ENCODE peak calls at places on chromosomes 3 and 15, in seven cellular contexts. J is aorta, H is pancreas, F is uterus, Y is bronchial epithelial cell, E is GM06990, T is MM.1S. C is an unnamed sample. For H3K36me3, the result is how much of the 10 kb centered on the place peaks cover.

GRCh38 chr3:52372822-52373504 is 56.8 kb downstream of the DNAH1 start:
- DNase-seq in J (peak), H (no peak), F (no peak), Y (no peak), E (peak), T (no peak), C (no peak)

GRCh38 chr3:172354931-172355499 is 93.2 kb downstream of the GHSR start:
- DNase-seq in J (no peak), H (no peak), F (no peak), Y (no peak), E (no peak), T (no peak), C (no peak)

GRCh38 chr3:197392961-197393360 is 94.5 kb upstream of the DLG1 start:
- DNase-seq in J (no peak), H (no peak), F (no peak), Y (no peak), E (no peak), T (no peak), C (no peak)

GRCh38 chr3:39907981-39908380 is 98.6 kb downstream of the MYRIP start:
- DNase-seq in J (peak), H (no peak), F (peak), Y (no peak), E (no peak), T (no peak), C (peak)

GRCh38 chr3:127206154-127206553 is 13.2 kb downstream of the PRR23E start:
- DNase-seq in J (no peak), H (no peak), F (no peak), Y (no peak), E (no peak), T (no peak), C (no peak)

GRCh38 chr3:124631727-124632126 is 98.5 kb upstream of the UMPS start:
- DNase-seq in J (no peak), H (peak), F (no peak), Y (no peak), E (no peak), T (no peak), C (no peak)

GRCh38 chr15:98795980-98796379 is 147.6 kb downstream of the IGF1R start:
- DNase-seq in J (no peak), H (no peak), F (no peak), Y (no peak), E (no peak), T (no peak), C (no peak)

GRCh38 chr3:61848885-61849284 is 287.5 kb downstream of the PTPRG start:
- DNase-seq in J (no peak), H (no peak), F (peak), Y (no peak), E (no peak), T (no peak), C (no peak)

GRCh38 chr15:40550381-40551037 is 14.3 kb downstream of the CCDC32 start:
- DNase-seq in J (no peak), H (no peak), F (no peak), Y (no peak), E (peak), T (peak), C (no peak)

GRCh38 chr3:42742259-42742658 is 30.8 kb downstream of the CCDC13 start:
- DNase-seq in J (no peak), H (no peak), F (no peak), Y (no peak), E (no peak), T (no peak), C (no peak)

GRCh38 chr3:2536575-2536974 is 437.9 kb downstream of the CNTN4 start:
- DNase-seq in J (no peak), H (no peak), F (no peak), Y (no peak), E (no peak), T (no peak), C (no peak)

GRCh38 chr3:196150481-196150880 is 60.7 kb downstream of the ZDHHC19 start:
- DNase-seq in J (peak), H (no peak), F (no peak), Y (no peak), E (no peak), T (no peak), C (peak)

GRCh38 chr15:77391372-77391951 is 28.4 kb downstream of the PEAK1 start:
- DNase-seq in J (no peak), H (no peak), F (no peak), Y (no peak), E (no peak), T (no peak), C (no peak)

GRCh38 chr15:90184786-90185704 is 16.1 kb upstream of the SEMA4B start:
- DNase-seq in J (peak), H (peak), F (peak), Y (peak), E (peak), T (peak), C (peak)

GRCh38 chr3:73765878-73766564 is 141.3 kb upstream of the PDZRN3 start:
- DNase-seq in J (no peak), H (no peak), F (no peak), Y (no peak), E (no peak), T (no peak), C (no peak)

GRCh38 chr3:106068386-106068785 is 199.6 kb upstream of the CBLB start:
- DNase-seq in J (no peak), H (no peak), F (no peak), Y (no peak), E (no peak), T (no peak), C (no peak)

DNA sequence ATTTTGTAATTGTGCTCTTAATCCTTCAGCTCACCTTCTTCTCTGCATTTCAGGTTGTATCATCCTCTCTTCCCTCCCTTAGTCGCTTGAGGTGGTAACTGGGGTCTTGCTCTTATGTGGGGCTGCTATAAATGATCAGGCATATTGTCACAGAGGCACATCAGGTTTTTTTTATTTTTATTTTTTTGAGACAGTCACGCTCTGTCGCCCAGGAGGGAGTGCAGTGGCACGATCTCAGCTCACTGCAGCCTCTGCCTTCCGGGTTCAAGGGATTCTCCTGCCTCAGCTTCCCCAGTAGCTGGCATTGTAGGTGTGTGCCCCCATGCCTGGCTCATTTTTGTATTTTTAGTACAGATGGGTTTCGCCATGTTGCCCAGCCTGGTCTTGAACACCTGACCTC is 9.9 kb downstream of the CDV3 start:
- DNase-seq in J (no peak), H (no peak), F (no peak), Y (no peak), E (no peak), T (no peak), C (no peak)
- H3K36me3 ChIP-seq in J (under half), H (under half), F (under half), Y (under half), E (under half), T (under half), C (half or more)

DNA sequence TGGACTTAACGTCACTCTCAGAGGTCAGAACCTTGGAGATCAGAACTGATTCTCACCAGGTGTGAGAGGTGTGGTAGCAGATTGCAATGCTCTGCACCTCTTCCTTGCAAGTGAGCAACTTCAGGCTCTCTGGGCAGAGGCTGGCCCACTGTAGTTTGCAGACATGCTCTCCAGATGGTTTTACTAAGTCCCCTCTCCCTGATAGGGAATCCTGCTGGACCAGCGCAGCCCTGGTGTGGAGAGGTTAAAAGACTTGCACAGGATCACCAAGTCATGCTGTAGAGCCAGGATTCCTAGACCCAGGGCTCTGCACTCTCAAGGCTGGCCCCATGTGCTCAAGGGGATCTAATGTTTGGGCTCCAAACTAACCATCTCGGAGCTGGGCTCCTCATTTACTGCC is 62.2 kb downstream of the RPL39L start:
- DNase-seq in J (no peak), H (no peak), F (no peak), Y (no peak), E (no peak), T (no peak), C (no peak)
- H3K36me3 ChIP-seq in J (under half), H (under half), F (under half), Y (under half), E (under half), T (under half), C (under half)

GRCh38 chr15:42444415-42445063 is 46.4 kb downstream of the ZNF106 start:
- DNase-seq in J (no peak), H (no peak), F (no peak), Y (no peak), E (no peak), T (no peak), C (no peak)

GRCh38 chr15:42450434-42450790 is 40.5 kb downstream of the ZNF106 start:
- DNase-seq in J (no peak), H (no peak), F (no peak), Y (no peak), E (no peak), T (no peak), C (no peak)

GRCh38 chr15:42448281-42448680 is 42.7 kb downstream of the ZNF106 start:
- DNase-seq in J (no peak), H (no peak), F (no peak), Y (no peak), E (no peak), T (no peak), C (no peak)

GRCh38 chr15:42449770-42450433 is 41.0 kb downstream of the ZNF106 start:
- DNase-seq in J (no peak), H (no peak), F (no peak), Y (no peak), E (no peak), T (no peak), C (no peak)

GRCh38 chr15:42447599-42447998 is 43.3 kb downstream of the ZNF106 start:
- DNase-seq in J (no peak), H (no peak), F (no peak), Y (no peak), E (no peak), T (no peak), C (no peak)
- H3K36me3 ChIP-seq in J (under half), H (under half), F (under half), Y (under half), E (under half), T (under half), C (half or more)

GRCh38 chr3:154274345-154274744 is 49.9 kb downstream of the DHX36 start:
- DNase-seq in J (no peak), H (no peak), F (no peak), Y (no peak), E (no peak), T (no peak), C (no peak)
- H3K36me3 ChIP-seq in J (under half), H (under half), F (under half), Y (under half), E (under half), T (under half), C (under half)

GRCh38 chr15:22871481-22872076 is 33.1 kb downstream of the NIPA2 start:
- DNase-seq in J (no peak), H (no peak), F (no peak), Y (no peak), E (no peak), T (no peak), C (no peak)
- H3K36me3 ChIP-seq in J (under half), H (under half), F (under half), Y (under half), E (under half), T (under half), C (under half)

C was measured in right lobe of liver.